ENCODE peak calls at places on chromosomes 12 and 14, in ten cellular contexts. One of them, this sample, is unnamed.

GRCh38 chr14:59213368-59214315 is 25.2 kb downstream of the DAAM1 start:
- DNase-seq in left ventricle myocardium inferior: no peak
- DNase-seq in Peyer's patch: no peak
- DNase-seq in fibroblast of the aortic adventitia: no peak
- DNase-seq in AG09309: no peak
- DNase-seq in A673: peak; percentile 33
- DNase-seq in esophagus squamous epithelium: no peak
- DNase-seq in GM23338: peak; percentile 23
- DNase-seq in prostate gland: no peak
- DNase-seq in OCI-LY7: no peak
- DNase-seq in this sample: no peak

GRCh38 chr14:84885061-84885460 is 644.9 kb upstream of the FLRT2 start:
- DNase-seq in left ventricle myocardium inferior: no peak
- DNase-seq in Peyer's patch: no peak
- DNase-seq in fibroblast of the aortic adventitia: no peak
- DNase-seq in AG09309: no peak
- DNase-seq in A673: no peak
- DNase-seq in esophagus squamous epithelium: no peak
- DNase-seq in GM23338: peak; percentile 8
- DNase-seq in prostate gland: no peak
- DNase-seq in OCI-LY7: no peak
- DNase-seq in this sample: no peak

GRCh38 chr14:31286456-31287293 is 79.1 kb upstream of the HECTD1 start:
- DNase-seq in left ventricle myocardium inferior: no peak
- DNase-seq in Peyer's patch: no peak
- DNase-seq in fibroblast of the aortic adventitia: no peak
- DNase-seq in AG09309: no peak
- DNase-seq in A673: peak; percentile 24
- DNase-seq in esophagus squamous epithelium: no peak
- DNase-seq in GM23338: peak; percentile 57
- DNase-seq in prostate gland: no peak
- DNase-seq in OCI-LY7: no peak
- DNase-seq in this sample: peak; percentile 41

GRCh38 chr14:104387000-104387384 is 192.6 kb upstream of the C14orf180 start:
- DNase-seq in left ventricle myocardium inferior: no peak
- DNase-seq in Peyer's patch: no peak
- DNase-seq in fibroblast of the aortic adventitia: no peak
- DNase-seq in AG09309: no peak
- DNase-seq in A673: no peak
- DNase-seq in esophagus squamous epithelium: no peak
- DNase-seq in GM23338: no peak
- DNase-seq in prostate gland: no peak
- DNase-seq in OCI-LY7: no peak
- DNase-seq in this sample: peak; percentile 33

GRCh38 chr12:75341873-75342272 is 7.4 kb downstream of the GLIPR1L1 start:
- DNase-seq in left ventricle myocardium inferior: no peak
- DNase-seq in Peyer's patch: no peak
- DNase-seq in fibroblast of the aortic adventitia: no peak
- DNase-seq in AG09309: no peak
- DNase-seq in A673: no peak
- DNase-seq in esophagus squamous epithelium: no peak
- DNase-seq in GM23338: no peak
- DNase-seq in prostate gland: no peak
- DNase-seq in OCI-LY7: no peak
- DNase-seq in this sample: no peak

GRCh38 chr12:29782285-29782820 is 1.4 kb downstream of the TMTC1 start:
- DNase-seq in left ventricle myocardium inferior: no peak
- DNase-seq in Peyer's patch: no peak
- DNase-seq in fibroblast of the aortic adventitia: peak; percentile 89
- DNase-seq in AG09309: peak; percentile 37
- DNase-seq in A673: peak; percentile 21
- DNase-seq in esophagus squamous epithelium: no peak
- DNase-seq in GM23338: peak; percentile 58
- DNase-seq in prostate gland: peak; percentile 11
- DNase-seq in OCI-LY7: no peak
- DNase-seq in this sample: peak; percentile 70

GRCh38 chr12:93186131-93186530 is 191.6 kb upstream of the NUDT4 start:
- DNase-seq in left ventricle myocardium inferior: no peak
- DNase-seq in Peyer's patch: no peak
- DNase-seq in fibroblast of the aortic adventitia: peak; percentile 67
- DNase-seq in AG09309: no peak
- DNase-seq in A673: no peak
- DNase-seq in esophagus squamous epithelium: no peak
- DNase-seq in GM23338: no peak
- DNase-seq in prostate gland: no peak
- DNase-seq in OCI-LY7: no peak
- DNase-seq in this sample: no peak

GRCh38 chr14:21668377-21668776 is 5.2 kb downstream of the OR4E1 start:
- DNase-seq in left ventricle myocardium inferior: no peak
- DNase-seq in Peyer's patch: no peak
- DNase-seq in fibroblast of the aortic adventitia: peak; percentile 2
- DNase-seq in AG09309: no peak
- DNase-seq in A673: no peak
- DNase-seq in esophagus squamous epithelium: no peak
- DNase-seq in GM23338: no peak
- DNase-seq in prostate gland: no peak
- DNase-seq in OCI-LY7: no peak
- DNase-seq in this sample: no peak

GRCh38 chr12:88419794-88420193 is 160.5 kb downstream of the KITLG start:
- DNase-seq in left ventricle myocardium inferior: no peak
- DNase-seq in Peyer's patch: no peak
- DNase-seq in fibroblast of the aortic adventitia: peak; percentile 82
- DNase-seq in AG09309: no peak
- DNase-seq in A673: no peak
- DNase-seq in esophagus squamous epithelium: no peak
- DNase-seq in GM23338: no peak
- DNase-seq in prostate gland: no peak
- DNase-seq in OCI-LY7: no peak
- DNase-seq in this sample: no peak

GRCh38 chr12:4143909-4144308 is 129.7 kb upstream of the CCND2 start:
- DNase-seq in left ventricle myocardium inferior: no peak
- DNase-seq in Peyer's patch: no peak
- DNase-seq in fibroblast of the aortic adventitia: no peak
- DNase-seq in AG09309: no peak
- DNase-seq in A673: no peak
- DNase-seq in esophagus squamous epithelium: no peak
- DNase-seq in GM23338: peak; percentile 56
- DNase-seq in prostate gland: no peak
- DNase-seq in OCI-LY7: peak; percentile 58
- DNase-seq in this sample: no peak

GRCh38 chr14:22572562-22573058 is 16.4 kb downstream of the DAD1 start:
- DNase-seq in left ventricle myocardium inferior: no peak
- DNase-seq in Peyer's patch: no peak
- DNase-seq in fibroblast of the aortic adventitia: peak; percentile 21
- DNase-seq in AG09309: peak; percentile 46
- DNase-seq in A673: no peak
- DNase-seq in esophagus squamous epithelium: no peak
- DNase-seq in GM23338: no peak
- DNase-seq in prostate gland: no peak
- DNase-seq in OCI-LY7: no peak
- DNase-seq in this sample: no peak

GRCh38 chr12:93060071-93060665 is 131.1 kb upstream of the EEA1 start:
- DNase-seq in left ventricle myocardium inferior: no peak
- DNase-seq in Peyer's patch: no peak
- DNase-seq in fibroblast of the aortic adventitia: no peak
- DNase-seq in AG09309: no peak
- DNase-seq in A673: no peak
- DNase-seq in esophagus squamous epithelium: no peak
- DNase-seq in GM23338: no peak
- DNase-seq in prostate gland: no peak
- DNase-seq in OCI-LY7: no peak
- DNase-seq in this sample: peak; percentile 81

GRCh38 chr14:58362798-58363412 is 32.8 kb upstream of the TOMM20L start:
- DNase-seq in left ventricle myocardium inferior: no peak
- DNase-seq in Peyer's patch: no peak
- DNase-seq in fibroblast of the aortic adventitia: peak; percentile 27
- DNase-seq in AG09309: no peak
- DNase-seq in A673: peak; percentile 49
- DNase-seq in esophagus squamous epithelium: no peak
- DNase-seq in GM23338: peak; percentile 47
- DNase-seq in prostate gland: no peak
- DNase-seq in OCI-LY7: peak; percentile 56
- DNase-seq in this sample: peak; percentile 34

DNA sequence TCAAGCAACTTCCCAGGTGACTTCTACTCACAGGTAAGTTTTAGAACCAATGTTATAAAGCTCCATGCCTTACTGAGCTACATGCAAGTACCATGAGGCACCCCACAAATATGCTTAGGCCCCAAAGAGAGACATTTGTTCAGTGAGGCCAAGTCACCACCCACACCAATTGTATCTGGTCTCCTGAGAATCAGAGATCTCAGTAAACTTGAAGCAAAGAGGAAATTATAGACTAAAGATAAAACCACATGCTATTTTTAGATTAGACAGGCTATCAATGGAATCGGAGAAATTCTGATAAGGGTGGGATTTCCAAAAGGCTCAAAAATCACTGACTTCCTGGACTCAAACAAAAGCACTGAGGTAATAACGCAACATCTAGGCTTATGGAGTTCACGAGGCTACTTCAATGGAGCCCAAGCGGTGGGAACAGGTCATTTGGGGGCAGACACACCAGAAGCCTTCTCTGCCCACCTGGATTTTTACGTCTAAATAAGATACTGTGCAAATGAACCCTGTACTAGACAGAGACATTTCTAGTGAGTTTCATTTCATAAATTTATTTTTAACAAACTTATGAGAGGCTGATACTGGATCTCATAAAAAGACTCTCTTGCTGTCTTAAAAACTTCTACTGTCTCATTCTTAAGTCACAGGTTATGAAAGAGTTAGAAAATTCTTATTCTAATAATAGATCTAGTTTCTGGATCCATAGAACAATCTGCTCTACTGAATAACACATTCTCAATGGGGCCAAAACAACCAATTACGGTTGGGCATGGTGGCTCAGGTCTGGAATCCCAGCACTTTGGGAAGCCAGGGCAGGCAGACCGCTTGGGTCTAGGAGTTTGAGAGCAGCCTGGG is 7.7 kb downstream of the SLC15A4 start:
- DNase-seq in left ventricle myocardium inferior: no peak
- DNase-seq in Peyer's patch: no peak
- DNase-seq in fibroblast of the aortic adventitia: peak; percentile 37
- DNase-seq in AG09309: no peak
- DNase-seq in A673: no peak
- DNase-seq in esophagus squamous epithelium: no peak
- DNase-seq in GM23338: no peak
- DNase-seq in prostate gland: no peak
- DNase-seq in OCI-LY7: no peak
- DNase-seq in this sample: peak; percentile 48
- H3K4me3 ChIP-seq in left ventricle myocardium inferior: no peak overlapping the region
- H3K4me3 ChIP-seq in Peyer's patch: no peak overlapping the region
- H3K4me3 ChIP-seq in fibroblast of the aortic adventitia: peak overlapping the region; percentile 3
- H3K4me3 ChIP-seq in AG09309: no peak overlapping the region
- H3K4me3 ChIP-seq in A673: no peak overlapping the region
- H3K4me3 ChIP-seq in esophagus squamous epithelium: no peak overlapping the region
- H3K4me3 ChIP-seq in GM23338: no peak overlapping the region
- H3K4me3 ChIP-seq in prostate gland: no peak overlapping the region
- H3K4me3 ChIP-seq in OCI-LY7: peak overlapping the region; percentile 56
- H3K4me3 ChIP-seq in this sample: peak overlapping the region; percentile 95

GRCh38 chr14:81868172-81868571 is 334.5 kb upstream of the SEL1L start:
- DNase-seq in left ventricle myocardium inferior: no peak
- DNase-seq in Peyer's patch: no peak
- DNase-seq in fibroblast of the aortic adventitia: no peak
- DNase-seq in AG09309: no peak
- DNase-seq in A673: no peak
- DNase-seq in esophagus squamous epithelium: no peak
- DNase-seq in GM23338: peak; percentile 56
- DNase-seq in prostate gland: no peak
- DNase-seq in OCI-LY7: no peak
- DNase-seq in this sample: no peak
- TF ChIP-seq CTCF in left ventricle myocardium inferior: no peak
- TF ChIP-seq CTCF in Peyer's patch: no peak
- TF ChIP-seq CTCF in fibroblast of the aortic adventitia: no peak
- TF ChIP-seq CTCF in AG09309: no peak
- TF ChIP-seq CTCF in A673: no peak
- TF ChIP-seq CTCF in esophagus squamous epithelium: no peak
- TF ChIP-seq CTCF in GM23338: peak; percentile 49
- TF ChIP-seq CTCF in prostate gland: no peak
- TF ChIP-seq CTCF in OCI-LY7: no peak
- TF ChIP-seq CTCF in this sample: no peak

GRCh38 chr14:50859296-50859624 is 12.6 kb upstream of the ABHD12B start:
- DNase-seq in left ventricle myocardium inferior: no peak
- DNase-seq in Peyer's patch: no peak
- DNase-seq in fibroblast of the aortic adventitia: no peak
- DNase-seq in AG09309: no peak
- DNase-seq in A673: no peak
- DNase-seq in esophagus squamous epithelium: no peak
- DNase-seq in GM23338: no peak
- DNase-seq in prostate gland: no peak
- DNase-seq in OCI-LY7: no peak
- DNase-seq in this sample: peak; percentile 11
- H3K4me3 ChIP-seq in left ventricle myocardium inferior: peak overlapping the region; percentile 72
- H3K4me3 ChIP-seq in Peyer's patch: peak overlapping the region; percentile 43
- H3K4me3 ChIP-seq in fibroblast of the aortic adventitia: peak overlapping the region; percentile 65
- H3K4me3 ChIP-seq in AG09309: peak overlapping the region; percentile 51
- H3K4me3 ChIP-seq in A673: peak overlapping the region; percentile 49
- H3K4me3 ChIP-seq in esophagus squamous epithelium: peak overlapping the region; percentile 74
- H3K4me3 ChIP-seq in GM23338: no peak overlapping the region
- H3K4me3 ChIP-seq in prostate gland: no peak overlapping the region
- H3K4me3 ChIP-seq in OCI-LY7: peak overlapping the region; percentile 68
- H3K4me3 ChIP-seq in this sample: peak overlapping the region; percentile 75

GRCh38 chr12:114659084-114659483 is 24.9 kb downstream of the TBX3 start:
- DNase-seq in left ventricle myocardium inferior: no peak
- DNase-seq in Peyer's patch: no peak
- DNase-seq in fibroblast of the aortic adventitia: no peak
- DNase-seq in AG09309: no peak
- DNase-seq in A673: no peak
- DNase-seq in esophagus squamous epithelium: no peak
- DNase-seq in GM23338: no peak
- DNase-seq in prostate gland: no peak
- DNase-seq in OCI-LY7: no peak
- DNase-seq in this sample: no peak

GRCh38 chr12:114656906-114657596 is 26.9 kb downstream of the TBX3 start:
- DNase-seq in left ventricle myocardium inferior: no peak
- DNase-seq in Peyer's patch: no peak
- DNase-seq in fibroblast of the aortic adventitia: no peak
- DNase-seq in AG09309: no peak
- DNase-seq in A673: no peak
- DNase-seq in esophagus squamous epithelium: no peak
- DNase-seq in GM23338: no peak
- DNase-seq in prostate gland: no peak
- DNase-seq in OCI-LY7: no peak
- DNase-seq in this sample: no peak

GRCh38 chr12:114657597-114657920 is 26.4 kb downstream of the TBX3 start:
- DNase-seq in left ventricle myocardium inferior: no peak
- DNase-seq in Peyer's patch: no peak
- DNase-seq in fibroblast of the aortic adventitia: no peak
- DNase-seq in AG09309: no peak
- DNase-seq in A673: no peak
- DNase-seq in esophagus squamous epithelium: no peak
- DNase-seq in GM23338: no peak
- DNase-seq in prostate gland: no peak
- DNase-seq in OCI-LY7: no peak
- DNase-seq in this sample: no peak

GRCh38 chr12:114658002-114658441 is 26.0 kb downstream of the TBX3 start:
- DNase-seq in left ventricle myocardium inferior: no peak
- DNase-seq in Peyer's patch: no peak
- DNase-seq in fibroblast of the aortic adventitia: no peak
- DNase-seq in AG09309: no peak
- DNase-seq in A673: no peak
- DNase-seq in esophagus squamous epithelium: no peak
- DNase-seq in GM23338: no peak
- DNase-seq in prostate gland: no peak
- DNase-seq in OCI-LY7: no peak
- DNase-seq in this sample: no peak

GRCh38 chr12:114655934-114656697 is 27.9 kb downstream of the TBX3 start:
- DNase-seq in left ventricle myocardium inferior: no peak
- DNase-seq in Peyer's patch: no peak
- DNase-seq in fibroblast of the aortic adventitia: no peak
- DNase-seq in AG09309: no peak
- DNase-seq in A673: no peak
- DNase-seq in esophagus squamous epithelium: no peak
- DNase-seq in GM23338: no peak
- DNase-seq in prostate gland: peak; percentile 93
- DNase-seq in OCI-LY7: no peak
- DNase-seq in this sample: no peak
- TF ChIP-seq CTCF in left ventricle myocardium inferior: no peak
- TF ChIP-seq CTCF in Peyer's patch: no peak
- TF ChIP-seq CTCF in fibroblast of the aortic adventitia: no peak
- TF ChIP-seq CTCF in AG09309: no peak
- TF ChIP-seq CTCF in A673: no peak
- TF ChIP-seq CTCF in esophagus squamous epithelium: no peak
- TF ChIP-seq CTCF in GM23338: no peak
- TF ChIP-seq CTCF in prostate gland: no peak
- TF ChIP-seq CTCF in OCI-LY7: no peak
- TF ChIP-seq CTCF in this sample: no peak

This sample was measured in GM12865.